ENCODE peak calls at places on chromosome 9, in ten cellular contexts. R is AG10803; K is neural crest cell; Z is cardiac muscle cell; X is endothelial cell of umbilical vein; H is MCF 10A; G is HFFc6; E is CD4-positive, alpha-beta T cell; N is ovary; I is transverse colon. S is an unnamed sample.

GRCh38 chr9:113863345-113863744 is 12.8 kb upstream of the ZNF618 start:
- DNase-seq in X (no peak), R (no peak), G (no peak), H (no peak), Z (no peak), E (no peak), K (no peak), N (no peak), I (no peak), S (no peak)

GRCh38 chr9:131709741-131710499 is 30.0 kb downstream of the RAPGEF1 start:
- DNase-seq in E (no peak), R (peak; percentile 50), N (no peak), H (peak; percentile 17), Z (no peak), K (no peak), X (peak; percentile 83), I (no peak), G (peak; percentile 40), S (no peak)

GRCh38 chr9:113446323-113446740 is 17.2 kb upstream of the RGS3 start:
- DNase-seq in R (peak; percentile 54), K (no peak), Z (peak; percentile 63), H (peak; percentile 51), X (peak; percentile 79), N (no peak), G (peak; percentile 44), E (no peak), I (no peak), S (no peak)

GRCh38 chr9:110133608-110134214 is 74.2 kb downstream of the C9orf152 start:
- DNase-seq in E (no peak), I (no peak), Z (no peak), H (peak; percentile 96), X (no peak), N (no peak), K (no peak), G (peak; percentile 43), R (peak; percentile 25), S (no peak)

GRCh38 chr9:34592895-34593601 is 3.5 kb upstream of the CNTFR start:
- DNase-seq in E (no peak), X (no peak), N (peak; percentile 79), K (no peak), H (peak; percentile 47), G (no peak), R (no peak), Z (no peak), I (peak; percentile 56), S (no peak)

GRCh38 chr9:84343111-84343521 is 2.6 kb upstream of the SLC28A3 start:
- DNase-seq in N (no peak), I (no peak), X (no peak), H (peak; percentile 42), K (no peak), G (peak; percentile 5), E (no peak), Z (peak; percentile 84), R (no peak), S (no peak)

GRCh38 chr9:19748278-19749126 is 40.3 kb downstream of the SLC24A2 start:
- DNase-seq in E (no peak), K (no peak), R (no peak), H (peak; percentile 26), Z (no peak), N (no peak), G (no peak), I (no peak), X (peak; percentile 37), S (no peak)

GRCh38 chr9:33800886-33801285 is 5.5 kb downstream of the PRSS3 start:
- DNase-seq in R (no peak), Z (no peak), X (peak; percentile 67), H (peak; percentile 53), I (no peak), E (no peak), N (no peak), K (no peak), G (no peak), S (no peak)

GRCh38 chr9:20884985-20885593 is 146.4 kb downstream of the HACD4 start:
- DNase-seq in E (peak; percentile 46), I (peak; percentile 61), H (peak; percentile 65), N (peak; percentile 32), K (peak; percentile 48), R (peak; percentile 59), Z (peak; percentile 45), X (peak; percentile 51), G (peak; percentile 41), S (peak; percentile 46)

GRCh38 chr9:114232091-114232440 is 76.7 kb downstream of the COL27A1 start:
- DNase-seq in I (no peak), Z (no peak), H (no peak), X (no peak), N (no peak), K (no peak), R (no peak), E (no peak), G (no peak), S (no peak)

GRCh38 chr9:94269264-94269663 is 10.2 kb downstream of the ZNF169 start:
- DNase-seq in R (no peak), I (no peak), X (no peak), N (no peak), K (no peak), E (no peak), G (no peak), Z (no peak), H (no peak), S (no peak)

GRCh38 chr9:2567922-2568321 is 53.7 kb upstream of the VLDLR start:
- DNase-seq in G (no peak), X (no peak), I (peak; percentile 11), H (no peak), E (no peak), N (no peak), Z (no peak), R (peak; percentile 8), K (no peak), S (no peak)

GRCh38 chr9:2140600-2141223 is 125.6 kb downstream of the SMARCA2 start:
- DNase-seq in R (no peak), H (no peak), N (no peak), X (no peak), Z (no peak), K (no peak), G (no peak), E (no peak), I (no peak), S (no peak)

GRCh38 chr9:94666364-94667099 is 27.2 kb upstream of the FBP1 start:
- DNase-seq in Z (no peak), X (no peak), I (no peak), G (no peak), K (no peak), E (no peak), R (no peak), N (no peak), H (no peak), S (no peak)

GRCh38 chr9:72930828-72931227 is 22.0 kb downstream of the ALDH1A1 start:
- DNase-seq in E (no peak), G (no peak), I (no peak), N (no peak), H (no peak), Z (no peak), R (no peak), X (no peak), K (no peak), S (no peak)

GRCh38 chr9:20981486-20981885 is 50.0 kb downstream of the HACD4 start:
- DNase-seq in G (peak; percentile 80), H (peak; percentile 49), I (no peak), Z (no peak), E (no peak), X (peak; percentile 52), K (no peak), R (peak; percentile 96), N (peak; percentile 16), S (no peak)

DNA sequence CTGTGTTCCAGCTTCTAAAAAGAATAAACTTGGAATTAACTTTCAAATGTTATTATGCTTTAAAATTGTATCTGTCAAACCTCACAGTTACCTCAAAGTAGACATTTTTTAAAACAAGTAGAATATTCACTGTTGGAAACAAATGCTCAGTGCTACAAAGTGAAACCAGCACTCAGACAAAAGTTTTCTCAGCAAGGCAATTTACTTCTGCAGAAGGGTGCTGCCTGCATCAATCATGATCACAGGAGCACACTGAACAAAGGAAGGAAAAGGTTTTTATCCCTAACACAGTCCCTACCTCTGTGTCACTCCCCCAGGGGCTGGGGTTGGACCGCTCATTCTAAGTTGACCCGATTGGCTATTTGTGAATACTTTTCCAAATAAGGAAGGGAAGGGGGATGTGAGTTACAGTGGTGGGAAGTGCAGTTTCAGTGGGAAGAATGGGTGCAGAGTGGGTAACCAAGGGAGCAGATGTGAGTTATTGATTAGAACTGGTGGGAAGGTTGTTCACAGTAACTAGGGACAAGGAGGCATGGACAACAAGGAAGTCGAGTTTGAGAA is 63.0 kb upstream of the CDK20 start:
- DNase-seq in E (no peak), Z (no peak), X (no peak), H (no peak), G (no peak), R (no peak), N (no peak), K (no peak), I (no peak), S (no peak)
- TF ChIP-seq CTCF in E (no peak), Z (no peak), X (no peak), H (no peak), G (no peak), R (no peak), N (no peak), K (no peak), I (no peak), S (no peak)

DNA sequence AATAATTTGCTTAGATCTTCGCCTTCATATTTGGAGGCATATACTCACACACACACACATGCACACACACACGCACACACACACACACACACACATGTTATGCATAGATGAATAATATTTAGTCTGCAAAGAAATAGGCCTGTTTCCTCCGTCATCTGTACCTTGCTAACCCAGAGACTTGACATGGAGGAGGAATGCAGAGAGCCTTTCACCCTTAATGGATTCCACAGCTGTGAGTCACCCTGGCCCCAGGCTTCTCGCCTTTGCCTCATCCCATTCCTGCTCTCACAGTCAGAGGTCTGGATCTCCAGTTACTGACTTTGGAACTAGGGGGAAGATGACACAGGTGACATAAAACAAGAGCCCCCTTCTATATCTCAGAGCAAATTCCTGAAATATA is 29.7 kb downstream of the ZNF462 start:
- DNase-seq in E (no peak), K (no peak), Z (peak; percentile 64), N (peak; percentile 55), H (peak; percentile 97), I (peak; percentile 34), G (peak; percentile 98), X (peak; percentile 89), R (peak; percentile 97), S (no peak)
- TF ChIP-seq CTCF in E (no peak), K (no peak), Z (no peak), N (no peak), H (no peak), I (no peak), G (no peak), X (no peak), R (no peak), S (no peak)

GRCh38 chr9:115306860-115307259 is 188.9 kb upstream of the TNC start:
- DNase-seq in N (no peak), X (no peak), K (no peak), Z (no peak), I (no peak), R (no peak), E (no peak), G (no peak), H (no peak), S (no peak)
- TF ChIP-seq CTCF in N (no peak), X (no peak), K (no peak), Z (no peak), I (no peak), R (no peak), E (no peak), G (no peak), H (no peak), S (no peak)

DNA sequence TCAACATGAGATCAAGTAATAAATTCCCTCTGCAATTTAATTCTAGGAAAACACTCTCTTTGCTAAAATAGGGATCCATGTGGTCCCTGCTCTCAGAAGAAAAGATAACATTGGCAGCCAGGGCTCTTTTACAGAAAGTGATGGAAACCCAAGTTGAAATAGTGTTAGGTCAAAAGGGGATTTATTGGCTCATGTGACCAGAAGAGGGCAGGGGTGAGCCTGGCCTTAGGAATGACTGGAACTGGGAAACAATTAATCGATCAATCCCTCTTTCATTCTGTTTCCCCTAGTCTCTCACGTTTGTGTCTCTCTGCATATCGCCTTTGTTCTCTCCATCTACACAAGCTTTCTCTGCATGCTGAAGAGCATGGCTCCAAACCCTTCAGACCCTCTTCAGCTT is 58.3 kb upstream of the ALDH1B1 start:
- DNase-seq in N (no peak), R (no peak), H (peak; percentile 31), K (no peak), X (no peak), I (no peak), E (no peak), G (no peak), Z (peak; percentile 27), S (no peak)
- TF ChIP-seq CTCF in N (no peak), R (peak; percentile 44), H (peak; percentile 17), K (peak; percentile 50), X (peak; percentile 2), I (no peak), E (no peak), G (peak; percentile 57), Z (peak; percentile 33), S (no peak)